ENCODE peak calls at places on chromosomes 12 and 14, in four cellular contexts. P, F, A and X are unnamed samples.

GRCh38 chr12:120879102-120879501 is 25.1 kb downstream of the SPPL3 start:
- DNase-seq in P (no peak), A (no peak), F (no peak), X (no peak)

GRCh38 chr12:90024261-90024660 is 315.6 kb upstream of the ATP2B1 start:
- DNase-seq in F (no peak), P (no peak), A (no peak), X (no peak)

GRCh38 chr12:51393676-51394545 is 2.7 kb upstream of the GALNT6 start:
- DNase-seq in A (peak), F (peak), P (no peak), X (no peak)

GRCh38 chr12:54560374-54560858 is 11.0 kb downstream of the PDE1B start:
- DNase-seq in P (peak), F (peak), A (peak), X (peak)

GRCh38 chr14:36091096-36091495 is 85.4 kb downstream of the PTCSC3 start:
- DNase-seq in A (no peak), P (no peak), F (no peak), X (no peak)

GRCh38 chr12:95637471-95638155 is 86.3 kb upstream of the USP44 start:
- DNase-seq in P (peak), F (no peak), A (no peak), X (no peak)

GRCh38 chr12:1083888-1084262 is 92.9 kb downstream of the ERC1 start:
- DNase-seq in A (no peak), P (no peak), F (peak), X (peak)

GRCh38 chr14:22106700-22107697 is 433.4 kb upstream of the OR4E1 start:
- DNase-seq in P (no peak), A (no peak), F (no peak), X (peak)

GRCh38 chr12:30926243-30927209 is at the start of gene TSPAN11:
- DNase-seq in F (peak), A (no peak), P (peak), X (peak)

GRCh38 chr12:117189725-117190209 is 503 bp downstream of the FBXO21 start:
- DNase-seq in F (peak), P (no peak), A (peak), X (peak)

GRCh38 chr12:52380271-52380694 is 5.2 kb downstream of the KRT84 start:
- DNase-seq in P (no peak), A (no peak), F (no peak), X (peak)

GRCh38 chr12:65634061-65634460 is 190.2 kb upstream of the HMGA2 start:
- DNase-seq in A (no peak), F (no peak), P (no peak), X (peak)

GRCh38 chr12:19171731-19172130 is 42.2 kb downstream of the PLEKHA5 start:
- DNase-seq in F (no peak), P (no peak), A (no peak), X (no peak)

GRCh38 chr14:44170554-44170953 is 336.5 kb downstream of the FSCB start:
- DNase-seq in P (no peak), F (no peak), A (no peak), X (no peak)

GRCh38 chr12:114316076-114316475 is 89.9 kb downstream of the TBX5 start:
- DNase-seq in P (no peak), F (no peak), A (no peak), X (no peak)

GRCh38 chr12:104686196-104686595 is 229.4 kb downstream of the CHST11 start:
- DNase-seq in P (no peak), F (no peak), A (no peak), X (peak)

GRCh38 chr12:48157016-48157888 is at the start of gene ASB8:
- DNase-seq in A (peak), P (peak), F (peak), X (peak)

GRCh38 chr12:12097821-12098688 is 27.3 kb downstream of the BCL2L14 start:
- DNase-seq in P (no peak), F (no peak), A (no peak), X (no peak)

GRCh38 chr12:12333980-12334709 is 15.9 kb downstream of the MANSC1 start:
- DNase-seq in F (peak), P (no peak), A (peak), X (peak)

GRCh38 chr14:92254786-92255185 is 68.2 kb upstream of the SLC24A4 start:
- DNase-seq in F (no peak), A (no peak), P (peak), X (peak)

GRCh38 chr12:32477714-32478113 is 78.4 kb downstream of the FGD4 start:
- DNase-seq in A (no peak), F (no peak), P (peak), X (peak)

GRCh38 chr12:75526655-75527511 is 15.5 kb upstream of the KRR1 start:
- DNase-seq in F (peak), P (peak), A (peak), X (peak)

GRCh38 chr12:22990501-22990900 is 365.5 kb downstream of the ETNK1 start:
- DNase-seq in P (no peak), F (no peak), A (no peak), X (no peak)

GRCh38 chr12:30982413-30982812 is 55.9 kb downstream of the TSPAN11 start:
- DNase-seq in P (no peak), A (no peak), F (no peak), X (no peak)

GRCh38 chr14:105437723-105438500 is 18.3 kb downstream of the MTA1 start:
- DNase-seq in A (no peak), P (no peak), F (no peak), X (no peak)

GRCh38 chr12:114218136-114218535 is 187.8 kb downstream of the TBX5 start:
- DNase-seq in A (no peak), F (no peak), P (no peak), X (no peak)

GRCh38 chr12:58008658-58009057 is 67.3 kb downstream of the ATP23 start:
- DNase-seq in P (no peak), A (no peak), F (no peak), X (no peak)

GRCh38 chr14:34009956-34010355 is 59.1 kb upstream of the EGLN3 start:
- DNase-seq in F (no peak), P (no peak), A (no peak), X (no peak)

GRCh38 chr12:4432878-4433820 is 12.5 kb downstream of the FGF6 start:
- DNase-seq in A (no peak), F (no peak), P (no peak), X (no peak)

GRCh38 chr12:32494676-32495075 is 95.3 kb downstream of the FGD4 start:
- DNase-seq in F (no peak), P (no peak), A (no peak), X (no peak)